ENCODE peak calls at places on chromosomes 7 and 10, in four cellular contexts. Y is HTR-8/SVneo, M is SHP77, P is T-helper 9 cell. X is an unnamed sample.

GRCh38 chr10:10293431-10293830 is 724.2 kb upstream of the CELF2 start:
- DNase-seq in Y (no peak), M (no peak), P (no peak), X (no peak)

GRCh38 chr10:62681211-62681940 is 123.1 kb upstream of the ADO start:
- DNase-seq in Y (no peak), M (no peak), P (peak; percentile 57), X (peak; percentile 27)

GRCh38 chr10:86292462-86293322 is 73.9 kb downstream of the GRID1 start:
- DNase-seq in Y (no peak), M (no peak), P (no peak), X (no peak)

GRCh38 chr7:77434570-77434969 is 18.4 kb upstream of the GSAP start:
- DNase-seq in Y (no peak), M (no peak), P (no peak), X (no peak)

GRCh38 chr10:109205929-109206585 is 717.3 kb downstream of the XPNPEP1 start:
- DNase-seq in Y (peak; percentile 59), M (no peak), P (no peak), X (no peak)

GRCh38 chr10:60212195-60212594 is 177.5 kb downstream of the ANK3 start:
- DNase-seq in Y (no peak), M (no peak), P (no peak), X (no peak)

GRCh38 chr10:209357-209756 is 74.1 kb downstream of the ZMYND11 start:
- DNase-seq in Y (no peak), M (no peak), P (no peak), X (no peak)

GRCh38 chr7:141411133-141411532 is 140.1 kb upstream of the AGK start:
- DNase-seq in Y (no peak), M (no peak), P (no peak), X (no peak)

GRCh38 chr10:120387326-120387725 is 69.7 kb upstream of the PLPP4 start:
- DNase-seq in Y (no peak), M (no peak), P (no peak), X (no peak)

GRCh38 chr7:133051066-133051465 is 30.8 kb downstream of the CHCHD3 start:
- DNase-seq in Y (no peak), M (no peak), P (no peak), X (no peak)

GRCh38 chr7:104922187-104923009 is 91.6 kb upstream of the KMT2E start:
- DNase-seq in Y (no peak), M (no peak), P (no peak), X (no peak)

GRCh38 chr7:78702770-78703169 is 750.7 kb downstream of the MAGI2 start:
- DNase-seq in Y (no peak), M (no peak), P (no peak), X (no peak)

GRCh38 chr7:2200584-2200980 is 32.2 kb downstream of the MAD1L1 start:
- DNase-seq in Y (no peak), M (no peak), P (no peak), X (no peak)

GRCh38 chr7:24492576-24492975 is 80.7 kb upstream of the PALS2 start:
- DNase-seq in Y (no peak), M (no peak), P (no peak), X (no peak)

GRCh38 chr7:107029061-107029763 is 15.3 kb upstream of the PRKAR2B start:
- DNase-seq in Y (no peak), M (no peak), P (no peak), X (no peak)

GRCh38 chr7:2870471-2870941 is 26.4 kb upstream of the GNA12 start:
- DNase-seq in Y (no peak), M (peak; percentile 79), P (peak; percentile 32), X (peak; percentile 34)

GRCh38 chr7:134280508-134280907 is 36.2 kb downstream of the SLC35B4 start:
- DNase-seq in Y (no peak), M (no peak), P (no peak), X (no peak)

GRCh38 chr7:99955247-99955646 is 20.6 kb downstream of the AZGP1 start:
- DNase-seq in Y (no peak), M (no peak), P (no peak), X (no peak)

GRCh38 chr10:70588852-70589570 is 13.5 kb downstream of the PRF1 start:
- DNase-seq in Y (no peak), M (no peak), P (no peak), X (no peak)

GRCh38 chr10:92688927-92689662 is 660 bp upstream of the HHEX start:
- DNase-seq in Y (peak; percentile 25), M (no peak), P (no peak), X (no peak)

GRCh38 chr10:3865565-3865964 is 80.6 kb upstream of the KLF6 start:
- DNase-seq in Y (no peak), M (no peak), P (no peak), X (no peak)

GRCh38 chr7:107387077-107387476 is 82.8 kb upstream of the GPR22 start:
- DNase-seq in Y (no peak), M (peak; percentile 18), P (no peak), X (no peak)

GRCh38 chr7:5467645-5468044 is 44.0 kb upstream of the TNRC18 start:
- DNase-seq in Y (no peak), M (no peak), P (no peak), X (no peak)

GRCh38 chr10:28839600-28840007 is 162.3 kb downstream of the BAMBI start:
- DNase-seq in Y (peak; percentile 11), M (peak; percentile 36), P (no peak), X (no peak)

GRCh38 chr7:41130596-41131236 is 572.2 kb downstream of the INHBA start:
- DNase-seq in Y (no peak), M (no peak), P (no peak), X (no peak)

GRCh38 chr10:113922787-113923570 is 68.5 kb downstream of the NHLRC2 start:
- DNase-seq in Y (no peak), M (no peak), P (no peak), X (no peak)

GRCh38 chr7:23293500-23294073 is 5.6 kb upstream of the MALSU1 start:
- DNase-seq in Y (no peak), M (no peak), P (no peak), X (no peak)

GRCh38 chr10:126511917-126512487 is 123.7 kb upstream of the ADAM12 start:
- DNase-seq in Y (no peak), M (peak; percentile 4), P (no peak), X (no peak)

GRCh38 chr10:96334888-96335526 is 23.8 kb downstream of the OPALIN start:
- DNase-seq in Y (peak; percentile 56), M (peak; percentile 48), P (no peak), X (no peak)

GRCh38 chr10:105585753-105586152 is 944.7 kb downstream of the SORCS3 start:
- DNase-seq in Y (peak; percentile 51), M (no peak), P (no peak), X (no peak)

GRCh38 chr7:143177374-143178119 is 5.7 kb upstream of the TAS2R39 start:
- DNase-seq in Y (no peak), M (no peak), P (no peak), X (no peak)

GRCh38 chr10:97466755-97467154 is 20.8 kb downstream of the ZDHHC16 start:
- DNase-seq in Y (no peak), M (no peak), P (no peak), X (no peak)

GRCh38 chr7:78212476-78213060 is 414.0 kb downstream of the PHTF2 start:
- DNase-seq in Y (no peak), M (no peak), P (no peak), X (no peak)

GRCh38 chr7:134905375-134905774 is 80.9 kb upstream of the AGBL3 start:
- DNase-seq in Y (no peak), M (no peak), P (no peak), X (no peak)

GRCh38 chr10:99325261-99325660 is 3.9 kb upstream of the CNNM1 start:
- DNase-seq in Y (no peak), M (no peak), P (no peak), X (no peak)

GRCh38 chr7:144784943-144785342 is 50.9 kb downstream of the TPK1 start:
- DNase-seq in Y (no peak), M (no peak), P (no peak), X (no peak)

GRCh38 chr7:151035902-151036301 is 7.7 kb downstream of the ABCB8 start:
- DNase-seq in Y (no peak), M (no peak), P (no peak), X (no peak)

GRCh38 chr7:147519062-147519461 is 1071.5 kb upstream of the C7orf33 start:
- DNase-seq in Y (no peak), M (no peak), P (no peak), X (no peak)

X was measured in CD4-positive, alpha-beta T cell.